ENCODE peak calls at places on chromosome 1, in five cellular contexts. U is NB4; J is stimulated activated CD4-positive, alpha-beta T cell treated with anti-CD3 and anti-CD28 coated beads, Interleukin-1b, Interleukin-23, amount 100 ng/mL, for 4 hours; X is stimulated activated CD8-positive, alpha-beta memory T cell treated with anti-CD3 and anti-CD28 coated beads, Interleukin-4, amount 100 ng/mL, for 1 hour; L is NCI-H446 treated with DMSO at 0.1 percent for 48 hours. O is an unnamed sample.

GRCh38 chr1:108346137-108346536 is 102.3 kb upstream of the NBPF4 start:
- DNase-seq in X (no peak), L (no peak), J (no peak), U (no peak), O (no peak)

GRCh38 chr1:177848577-177848976 is 121.3 kb downstream of the SEC16B start:
- DNase-seq in L (no peak), J (no peak), X (no peak), U (no peak), O (no peak)

GRCh38 chr1:209257021-209257420 is 326.5 kb upstream of the CAMK1G start:
- DNase-seq in U (no peak), L (peak; percentile 92), J (no peak), X (no peak), O (no peak)

GRCh38 chr1:156705918-156706646 is 699 bp upstream of the CRABP2 start:
- DNase-seq in L (no peak), X (peak; percentile 47), U (peak; percentile 67), J (peak; percentile 69), O (no peak)

GRCh38 chr1:216846339-216846738 is 123.1 kb upstream of the ESRRG start:
- DNase-seq in J (no peak), U (no peak), X (no peak), L (no peak), O (no peak)

GRCh38 chr1:161185282-161185682 is 8.0 kb upstream of the B4GALT3 start:
- DNase-seq in L (peak; percentile 97), X (peak; percentile 43), J (peak; percentile 15), U (peak; percentile 87), O (peak; percentile 99)

GRCh38 chr1:204645666-204646065 is 39.9 kb downstream of the LRRN2 start:
- DNase-seq in L (no peak), U (no peak), J (no peak), X (no peak), O (no peak)

GRCh38 chr1:2547210-2548067 is 8.7 kb upstream of the TNFRSF14 start:
- DNase-seq in U (peak; percentile 59), L (no peak), J (peak; percentile 40), X (no peak), O (no peak)

GRCh38 chr1:190067592-190067991 is 410.1 kb downstream of the BRINP3 start:
- DNase-seq in J (no peak), U (no peak), L (no peak), X (no peak), O (no peak)

GRCh38 chr1:28456078-28456477 is 49.8 kb upstream of the RCC1 start:
- DNase-seq in X (no peak), J (no peak), L (no peak), U (peak; percentile 68), O (peak; percentile 14)

GRCh38 chr1:230072296-230072695 is 5.3 kb downstream of the GALNT2 start:
- DNase-seq in U (no peak), L (no peak), X (no peak), J (no peak), O (no peak)

GRCh38 chr1:23809751-23810171 is 9.2 kb upstream of the GALE start:
- DNase-seq in L (peak; percentile 61), U (peak; percentile 89), X (peak; percentile 41), J (peak; percentile 70), O (peak; percentile 18)

GRCh38 chr1:24289937-24290595 is 29.1 kb upstream of the GRHL3 start:
- DNase-seq in J (no peak), L (peak; percentile 83), X (no peak), U (peak; percentile 23), O (peak; percentile 76)